ENCODE peak calls at places on chromosomes 13 and 19, in six cellular contexts. J is A549, A is HepG2, V is upper lobe of left lung, H is K562, Z is GM12878. R is an unnamed sample.

GRCh38 chr19:42023121-42023942 is 29.3 kb upstream of the ATP1A3 start:
- ATAC-seq in Z (peak), J (peak), H (peak), A (peak), V (no peak), R (no peak)

GRCh38 chr13:41232715-41233114 is 30.7 kb downstream of the MTRF1 start:
- ATAC-seq in V (no peak), Z (peak), A (no peak), H (no peak), J (no peak), R (no peak)

GRCh38 chr19:53883741-53884140 is 1.7 kb downstream of the PRKCG start:
- ATAC-seq in A (no peak), J (no peak), V (no peak), Z (no peak), H (no peak), R (no peak)

GRCh38 chr19:45056831-45057230 is 18.0 kb downstream of the CLASRP start:
- ATAC-seq in Z (no peak), V (no peak), H (no peak), J (peak), A (no peak), R (no peak)

GRCh38 chr13:27961227-27962085 is 7.7 kb downstream of the CDX2 start:
- ATAC-seq in Z (no peak), A (no peak), J (no peak), V (no peak), H (no peak), R (peak)

GRCh38 chr13:113819731-113820715 is 43.9 kb downstream of the GAS6 start:
- ATAC-seq in V (no peak), J (no peak), H (no peak), Z (no peak), A (no peak), R (no peak)

GRCh38 chr19:3625996-3626472 is 556 bp downstream of the CACTIN start:
- ATAC-seq in H (peak), A (peak), J (peak), V (no peak), Z (peak), R (no peak)

GRCh38 chr13:20185657-20186056 is 7.1 kb downstream of the GJB2 start:
- ATAC-seq in J (no peak), H (no peak), V (no peak), Z (no peak), A (no peak), R (no peak)

GRCh38 chr13:41713405-41713804 is 247.5 kb downstream of the VWA8 start:
- ATAC-seq in V (no peak), J (no peak), Z (no peak), A (no peak), H (no peak), R (no peak)

GRCh38 chr19:8373867-8374813 is 10.2 kb downstream of the ANGPTL4 start:
- ATAC-seq in J (no peak), A (peak), Z (no peak), V (peak), H (peak), R (peak)

GRCh38 chr19:6233827-6234511 is 45.8 kb downstream of the MLLT1 start:
- ATAC-seq in H (no peak), A (no peak), V (peak), J (no peak), Z (no peak), R (peak)

GRCh38 chr19:33186835-33187540 is 7.1 kb upstream of the LRP3 start:
- ATAC-seq in Z (no peak), J (no peak), H (no peak), A (peak), V (no peak), R (no peak)

GRCh38 chr19:1171755-1172352 is 2.2 kb downstream of the SBNO2 start:
- ATAC-seq in A (peak), H (no peak), J (no peak), V (no peak), Z (no peak), R (no peak)

GRCh38 chr13:99425485-99426341 is 75.6 kb upstream of the TM9SF2 start:
- ATAC-seq in Z (peak), H (no peak), V (peak), J (no peak), A (no peak), R (no peak)

GRCh38 chr13:53691417-53691816 is 662.8 kb downstream of the OLFM4 start:
- ATAC-seq in A (no peak), J (no peak), H (no peak), V (no peak), Z (no peak), R (no peak)

GRCh38 chr13:111630411-111630810 is 310.0 kb downstream of the TEX29 start:
- ATAC-seq in V (no peak), J (no peak), A (peak), H (no peak), Z (no peak), R (no peak)

GRCh38 chr13:111627596-111627995 is 307.2 kb downstream of the TEX29 start:
- ATAC-seq in J (no peak), A (no peak), V (no peak), Z (no peak), H (no peak), R (no peak)

GRCh38 chr13:111629016-111629415 is 308.6 kb downstream of the TEX29 start:
- ATAC-seq in A (no peak), H (no peak), Z (no peak), J (no peak), V (no peak), R (no peak)

GRCh38 chr13:111629457-111629856 is 309.0 kb downstream of the TEX29 start:
- ATAC-seq in J (no peak), V (peak), A (no peak), Z (no peak), H (no peak), R (no peak)

DNA sequence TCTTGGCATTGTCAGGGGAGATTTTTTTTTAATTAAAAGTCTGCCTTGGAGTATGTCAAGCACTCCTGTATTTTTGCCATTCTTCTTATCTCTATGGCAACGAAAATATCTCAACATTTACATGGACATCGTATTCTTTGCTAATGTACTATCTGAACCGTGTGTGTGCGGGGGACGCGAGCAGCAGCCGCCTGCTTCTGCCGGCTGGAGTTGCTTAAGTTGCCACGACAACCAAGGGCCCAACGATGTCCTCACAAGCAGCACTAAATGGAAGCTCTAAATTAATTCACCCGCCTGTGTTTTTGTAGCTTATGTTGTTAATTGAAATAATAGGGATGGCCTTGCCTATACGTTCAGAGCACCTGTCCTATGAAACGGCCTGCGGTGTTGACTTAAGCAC is 309.5 kb downstream of the TEX29 start:
- ATAC-seq in V (no peak), H (no peak), A (no peak), J (no peak), Z (no peak), R (no peak)
- TF ChIP-seq EP300 in V (no peak), H (no peak), A (no peak), J (no peak), Z (no peak), R (no peak)

GRCh38 chr19:38211206-38211605 is 12.8 kb downstream of the DPF1 start:
- ATAC-seq in J (peak), H (no peak), V (no peak), Z (no peak), A (peak), R (no peak)

GRCh38 chr19:38211779-38212178 is 12.2 kb downstream of the DPF1 start:
- ATAC-seq in A (no peak), H (no peak), Z (no peak), V (no peak), J (no peak), R (no peak)

GRCh38 chr19:38209671-38210457 is 14.2 kb downstream of the DPF1 start:
- ATAC-seq in V (peak), H (no peak), Z (no peak), A (no peak), J (peak), R (peak)

GRCh38 chr19:38209152-38209551 is 14.9 kb downstream of the DPF1 start:
- ATAC-seq in A (no peak), V (no peak), J (no peak), H (no peak), Z (no peak), R (no peak)

GRCh38 chr19:38210458-38210987 is 13.5 kb downstream of the DPF1 start:
- ATAC-seq in H (no peak), V (no peak), J (no peak), A (no peak), Z (no peak), R (no peak)
- TF ChIP-seq EP300 in H (no peak), V (no peak), J (no peak), A (no peak), Z (no peak), R (no peak)

DNA sequence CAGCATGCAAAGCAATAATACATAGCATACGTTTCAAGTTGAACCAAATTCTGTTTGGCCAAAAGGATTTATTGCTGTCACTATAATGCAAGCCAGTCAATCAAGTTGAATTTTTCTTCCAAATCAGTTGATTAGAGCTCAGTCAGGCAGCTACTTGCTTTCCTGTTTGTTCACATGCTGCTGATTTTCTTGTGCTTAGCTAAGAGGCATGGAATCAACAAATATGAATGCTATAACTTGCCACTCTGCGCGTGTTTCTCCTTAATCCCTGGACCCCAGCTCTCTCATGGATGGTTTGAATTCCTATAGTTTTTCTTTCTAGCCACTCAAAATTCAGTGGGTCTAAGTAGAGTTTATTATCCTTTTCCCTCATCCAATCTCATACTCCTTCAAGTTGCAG is 311.3 kb downstream of the KLF5 start:
- ATAC-seq in V (no peak), A (no peak), Z (no peak), J (no peak), H (no peak), R (no peak)
- TF ChIP-seq EP300 in V (no peak), A (no peak), Z (no peak), J (no peak), H (no peak), R (no peak)

GRCh38 chr13:49494645-49495044 is 1.1 kb upstream of the PHF11 start:
- ATAC-seq in J (no peak), H (no peak), Z (no peak), A (no peak), V (no peak), R (no peak)
- TF ChIP-seq EP300 in J (no peak), H (no peak), Z (no peak), A (no peak), V (no peak), R (no peak)

DNA sequence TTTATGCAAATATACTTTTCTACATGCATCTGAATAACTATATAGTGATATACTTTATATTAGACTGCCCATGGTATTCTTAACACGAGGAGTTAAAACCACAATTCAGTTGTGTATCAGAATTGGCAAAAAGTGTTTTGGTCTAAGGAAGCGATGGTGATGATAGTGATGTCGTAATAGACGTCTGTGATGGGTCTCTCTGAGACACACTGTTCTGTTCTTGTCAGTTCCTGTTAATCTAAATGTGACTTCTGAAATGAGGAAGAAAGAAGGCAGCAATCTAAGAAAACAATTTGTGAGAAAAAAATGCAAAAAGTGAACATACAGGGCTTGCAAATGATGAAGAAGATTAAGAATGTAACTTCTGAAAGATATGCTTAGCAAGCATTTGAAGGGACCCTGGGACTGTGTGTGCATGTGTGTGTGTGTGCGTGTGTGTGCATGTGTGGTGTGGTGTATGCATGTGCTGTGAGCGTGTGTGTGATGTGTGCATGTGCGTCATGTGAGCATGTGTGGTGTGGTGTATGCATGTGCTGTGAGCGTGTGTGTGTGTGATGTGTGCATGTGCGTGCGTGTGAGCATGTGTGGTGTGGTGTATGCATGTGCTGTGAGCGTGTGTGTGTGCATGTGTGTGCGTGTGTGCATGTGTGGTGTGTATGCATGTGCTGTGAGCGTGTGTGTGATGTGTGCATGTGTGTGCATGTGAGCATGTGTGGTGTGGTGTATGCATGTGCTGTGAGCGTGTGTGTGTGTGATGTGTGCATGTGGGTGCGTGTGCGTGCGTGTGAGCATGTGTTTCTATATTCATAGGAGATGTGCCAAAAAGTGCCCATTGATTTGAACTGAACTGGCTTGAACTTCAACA is 131.8 kb downstream of the IRS2 start:
- ATAC-seq in J (no peak), A (no peak), Z (no peak), V (peak), H (no peak), R (peak)
- TF ChIP-seq EP300 in J (no peak), A (no peak), Z (no peak), V (no peak), H (no peak), R (no peak)

GRCh38 chr19:35144259-35144599 is 1.2 kb downstream of the FXYD7 start:
- ATAC-seq in V (no peak), H (no peak), A (no peak), Z (no peak), J (no peak), R (no peak)

GRCh38 chr19:35143231-35143715 is at the start of gene FXYD7:
- ATAC-seq in A (no peak), V (no peak), H (no peak), Z (no peak), J (no peak), R (no peak)

GRCh38 chr19:35143818-35144217 is 763 bp downstream of the FXYD7 start:
- ATAC-seq in A (no peak), J (no peak), V (no peak), H (no peak), Z (no peak), R (no peak)

GRCh38 chr19:35146746-35147466 is 3.9 kb downstream of the FXYD7 start:
- ATAC-seq in Z (no peak), V (no peak), A (no peak), J (no peak), H (no peak), R (no peak)

GRCh38 chr19:35144600-35145436 is 1.8 kb downstream of the FXYD7 start:
- ATAC-seq in A (no peak), Z (no peak), V (no peak), H (peak), J (peak), R (no peak)
- TF ChIP-seq EP300 in A (no peak), Z (no peak), V (no peak), H (no peak), J (no peak), R (no peak)

R was measured in gastroesophageal sphincter.